ENCODE peak calls at places on chromosomes 13 and 19, in seven cellular contexts. V is H1, W is IMR-90, D is mesendoderm, O is neuronal stem cell, N is trophoblast cell, M is mesenchymal stem cell. P is an unnamed sample.

GRCh38 chr13:108495686-108496363 is 133.6 kb upstream of the MYO16 start:
- DNase-seq in V (peak), W (no peak), O (peak), D (peak), N (no peak), M (peak), P (peak)

GRCh38 chr19:43667524-43668405 is 2.2 kb downstream of the PLAUR start:
- DNase-seq in W (peak), D (no peak), N (no peak), O (no peak), M (no peak), V (peak), P (no peak)

GRCh38 chr19:40339018-40339728 is 9.0 kb downstream of the C19orf47 start:
- DNase-seq in D (no peak), M (no peak), O (no peak), V (no peak), N (no peak), W (no peak), P (no peak)

GRCh38 chr19:55069137-55069858 is 6.3 kb upstream of the RDH13 start:
- DNase-seq in O (no peak), N (peak), M (peak), D (peak), V (peak), W (no peak), P (peak)

GRCh38 chr13:30376426-30377311 is 45.6 kb upstream of the UBE2L5 start:
- DNase-seq in D (no peak), W (no peak), N (no peak), O (no peak), M (no peak), V (no peak), P (no peak)

GRCh38 chr13:52162279-52163101 is 3.1 kb upstream of the NEK3 start:
- DNase-seq in W (peak), O (peak), N (no peak), D (peak), M (peak), V (no peak), P (no peak)

GRCh38 chr13:113119166-113119821 is 3.3 kb upstream of the F10 start:
- DNase-seq in W (no peak), V (peak), N (no peak), M (no peak), O (no peak), D (no peak), P (no peak)

GRCh38 chr13:95288899-95289500 is 12.3 kb downstream of the ABCC4 start:
- DNase-seq in M (peak), N (no peak), V (no peak), W (no peak), O (no peak), D (no peak), P (no peak)

GRCh38 chr19:55606817-55607216 is 1.4 kb downstream of the ZNF865 start:
- DNase-seq in N (no peak), W (no peak), V (no peak), D (no peak), M (no peak), O (no peak), P (no peak)

GRCh38 chr19:5042556-5042955 is 73.6 kb downstream of the KDM4B start:
- DNase-seq in V (no peak), W (no peak), M (no peak), D (peak), O (no peak), N (peak), P (no peak)

GRCh38 chr19:5627395-5627904 is 4.6 kb downstream of the SAFB start:
- DNase-seq in M (peak), V (no peak), D (peak), W (peak), N (no peak), O (no peak), P (peak)

GRCh38 chr13:33402975-33403374 is 117.4 kb upstream of the STARD13 start:
- DNase-seq in V (no peak), O (no peak), N (no peak), W (no peak), D (no peak), M (no peak), P (no peak)

GRCh38 chr13:84315527-84315926 is 433.3 kb upstream of the SLITRK1 start:
- DNase-seq in D (no peak), O (peak), W (no peak), M (no peak), V (no peak), N (no peak), P (no peak)

GRCh38 chr19:4063369-4064072 is 3.2 kb downstream of the ZBTB7A start:
- DNase-seq in D (peak), W (no peak), V (no peak), N (no peak), M (no peak), O (no peak), P (peak)

GRCh38 chr13:104645786-104646185 is 1579.6 kb upstream of the SLC10A2 start:
- DNase-seq in V (no peak), N (peak), O (no peak), M (no peak), W (no peak), D (peak), P (no peak)

GRCh38 chr19:42360787-42361544 is 29.1 kb downstream of the CNFN start:
- DNase-seq in D (peak), V (peak), N (no peak), M (no peak), O (peak), W (no peak), P (peak)

GRCh38 chr13:113915786-113916329 is 52.0 kb upstream of the GAS6 start:
- DNase-seq in D (no peak), O (no peak), M (no peak), N (no peak), W (no peak), V (no peak), P (peak)

DNA sequence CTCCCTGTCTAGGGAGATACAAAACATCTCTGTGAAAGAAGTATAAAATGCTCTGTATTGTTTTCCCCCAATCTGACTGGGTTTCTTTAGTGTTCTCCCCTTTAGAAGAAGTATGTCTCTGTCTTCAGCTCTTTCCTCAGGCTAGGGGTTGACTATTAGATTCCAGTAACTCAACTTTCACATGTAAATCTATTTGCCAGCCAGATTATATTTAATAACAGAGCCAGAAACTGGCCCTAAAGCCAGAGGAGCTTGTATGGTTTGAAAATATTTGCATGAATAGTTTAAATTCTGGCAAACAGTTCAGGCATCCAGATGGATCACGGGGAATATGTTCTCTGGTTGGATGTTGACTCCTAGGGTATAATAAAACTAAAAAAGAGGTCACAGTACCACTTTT is 22.3 kb upstream of the CYSLTR2 start:
- DNase-seq in O (no peak), D (no peak), V (no peak), N (no peak), W (no peak), M (no peak), P (no peak)
- H3K4ac ChIP-seq in O (no peak), D (no peak), V (no peak), N (no peak), W (no peak), M (no peak), P (no peak)

GRCh38 chr19:28045621-28046020 is 1167.3 kb downstream of the UQCRFS1 start:
- DNase-seq in N (no peak), V (no peak), O (no peak), W (no peak), M (no peak), D (no peak), P (no peak)
- H2AK5ac ChIP-seq in N (no peak), V (no peak), O (no peak), W (no peak), M (no peak), D (no peak), P (no peak)

GRCh38 chr13:28530729-28531194 is 35.8 kb upstream of the FLT1 start:
- DNase-seq in M (peak), V (no peak), W (no peak), O (no peak), D (no peak), N (no peak), P (peak)
- H3K4ac ChIP-seq in M (no peak), V (no peak), W (peak), O (no peak), D (no peak), N (no peak), P (no peak)

GRCh38 chr13:110828705-110829104 is 86.2 kb downstream of the ANKRD10 start:
- DNase-seq in N (no peak), V (no peak), O (no peak), M (no peak), D (no peak), W (no peak), P (no peak)
- H2AK5ac ChIP-seq in N (no peak), V (no peak), O (no peak), M (no peak), D (no peak), W (no peak), P (no peak)

GRCh38 chr13:50378513-50378970 is 363.3 kb downstream of the KCNRG start:
- DNase-seq in O (no peak), M (no peak), N (no peak), D (peak), W (no peak), V (no peak), P (no peak)

GRCh38 chr13:50382511-50382910 is 367.3 kb downstream of the KCNRG start:
- DNase-seq in N (no peak), W (no peak), D (no peak), M (no peak), O (no peak), V (no peak), P (no peak)

GRCh38 chr13:50379584-50379983 is 364.3 kb downstream of the KCNRG start:
- DNase-seq in W (no peak), O (no peak), N (no peak), M (no peak), D (no peak), V (no peak), P (no peak)

GRCh38 chr13:50382951-50383350 is 367.7 kb downstream of the KCNRG start:
- DNase-seq in D (no peak), O (no peak), V (no peak), W (no peak), N (peak), M (no peak), P (no peak)

DNA sequence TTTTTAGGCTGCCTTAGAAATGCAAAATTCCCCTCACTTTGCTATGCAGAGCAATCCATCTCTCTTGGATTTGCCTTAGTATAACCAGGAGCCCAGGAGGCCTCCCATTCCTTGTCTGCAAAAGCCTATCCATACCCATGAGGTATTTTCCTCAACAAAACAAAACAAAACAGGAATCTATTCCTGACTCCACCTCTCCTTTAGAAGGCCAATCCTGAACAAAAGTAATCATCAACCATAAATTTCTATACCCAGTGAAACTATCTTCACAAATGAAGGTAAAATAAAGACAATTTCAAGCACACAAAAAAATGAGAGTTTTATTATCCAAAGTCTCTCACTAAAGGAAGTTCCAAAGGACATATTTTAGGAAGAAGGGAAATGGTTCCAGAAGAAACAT is 365.7 kb downstream of the KCNRG start:
- DNase-seq in M (no peak), W (no peak), O (no peak), V (no peak), D (no peak), N (no peak), P (no peak)
- H3K4ac ChIP-seq in M (no peak), W (no peak), O (no peak), V (no peak), D (no peak), N (no peak), P (no peak)

GRCh38 chr19:49150106-49150943 is 4.9 kb downstream of the HRC start:
- DNase-seq in O (peak), W (peak), V (peak), M (peak), D (peak), N (peak), P (peak)

GRCh38 chr19:49147923-49148682 is 7.1 kb downstream of the HRC start:
- DNase-seq in V (no peak), N (no peak), O (no peak), W (no peak), M (no peak), D (no peak), P (no peak)

GRCh38 chr19:49150944-49151243 is 4.3 kb downstream of the HRC start:
- DNase-seq in M (no peak), W (no peak), N (no peak), D (no peak), O (no peak), V (no peak), P (no peak)

GRCh38 chr19:49148784-49149651 is 6.2 kb downstream of the HRC start:
- DNase-seq in O (peak), W (peak), M (peak), V (peak), N (peak), D (peak), P (peak)

DNA sequence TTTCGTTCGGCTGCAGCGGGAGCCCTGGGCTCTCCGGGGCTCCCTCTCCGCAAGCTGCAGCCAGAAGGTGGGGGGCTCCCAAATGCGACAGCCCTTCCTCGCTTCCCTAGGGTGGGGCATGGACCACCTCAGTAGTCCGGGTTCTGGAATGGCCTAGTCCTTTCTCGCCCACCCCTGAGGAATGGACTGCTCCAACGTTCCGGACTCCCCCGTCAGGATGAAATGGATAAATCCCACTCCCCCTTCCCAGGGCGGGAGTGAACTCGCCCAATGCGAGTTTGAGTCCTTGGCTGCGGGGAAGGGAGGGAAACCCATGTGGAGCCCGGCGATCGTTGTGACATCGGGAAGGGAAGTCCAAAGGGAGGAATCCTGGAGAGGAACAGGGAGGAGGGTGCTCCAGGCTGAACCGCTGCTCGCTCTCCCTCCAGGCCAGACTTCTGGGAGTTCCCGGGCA is 5.5 kb downstream of the HRC start:
- DNase-seq in V (peak), W (peak), O (peak), N (peak), M (peak), D (peak), P (peak)
- H2AK5ac ChIP-seq in V (no peak), W (peak), O (peak), N (no peak), M (no peak), D (no peak), P (no peak)

GRCh38 chr13:24184855-24185254 is 24.3 kb downstream of the SPATA13 start:
- DNase-seq in M (no peak), N (no peak), D (no peak), W (no peak), V (no peak), O (no peak), P (no peak)
- H3K4ac ChIP-seq in M (no peak), N (no peak), D (no peak), W (no peak), V (no peak), O (no peak), P (no peak)

GRCh38 chr13:42218576-42218975 is 53.4 kb upstream of the AKAP11 start:
- DNase-seq in V (no peak), N (no peak), M (no peak), O (no peak), W (no peak), D (no peak), P (no peak)
- H2AK5ac ChIP-seq in V (no peak), N (no peak), M (no peak), O (no peak), W (no peak), D (no peak), P (no peak)

DNA sequence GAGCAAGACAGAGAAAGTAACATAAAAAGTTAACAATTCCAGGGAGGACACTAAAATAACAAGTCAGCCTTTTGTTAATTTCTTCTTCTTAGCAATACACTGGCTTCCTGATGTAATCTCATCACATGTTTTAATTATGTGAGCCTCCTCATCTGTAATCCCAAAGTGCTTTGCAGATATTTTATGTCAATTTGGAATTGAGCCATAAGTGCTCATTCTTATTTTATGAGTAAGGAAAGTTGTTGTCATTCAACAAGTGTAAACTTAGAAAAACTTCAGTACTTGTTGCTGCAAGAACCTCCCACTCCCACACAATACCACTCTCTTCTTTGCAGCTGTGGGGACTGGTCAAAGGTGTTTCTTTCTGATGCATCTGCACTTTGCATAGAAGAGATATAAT is 223.6 kb downstream of the GPC6 start:
- DNase-seq in D (no peak), M (peak), N (no peak), V (no peak), O (no peak), W (peak), P (no peak)
- H3K4ac ChIP-seq in D (no peak), M (no peak), N (no peak), V (no peak), O (no peak), W (no peak), P (no peak)

GRCh38 chr19:35639863-35640262 is 1.7 kb upstream of the ETV2 start:
- DNase-seq in O (no peak), N (no peak), D (no peak), M (no peak), V (no peak), W (no peak), P (no peak)

GRCh38 chr19:35636651-35637050 is 4.9 kb upstream of the ETV2 start:
- DNase-seq in M (no peak), D (no peak), N (no peak), V (no peak), W (no peak), O (no peak), P (no peak)

GRCh38 chr19:35639321-35639639 is 2.3 kb upstream of the ETV2 start:
- DNase-seq in N (no peak), O (no peak), V (no peak), M (no peak), W (no peak), D (no peak), P (no peak)

GRCh38 chr19:35633727-35634440 is 5.0 kb downstream of the RBM42 start:
- DNase-seq in O (no peak), W (no peak), D (no peak), M (no peak), V (no peak), N (no peak), P (no peak)

DNA sequence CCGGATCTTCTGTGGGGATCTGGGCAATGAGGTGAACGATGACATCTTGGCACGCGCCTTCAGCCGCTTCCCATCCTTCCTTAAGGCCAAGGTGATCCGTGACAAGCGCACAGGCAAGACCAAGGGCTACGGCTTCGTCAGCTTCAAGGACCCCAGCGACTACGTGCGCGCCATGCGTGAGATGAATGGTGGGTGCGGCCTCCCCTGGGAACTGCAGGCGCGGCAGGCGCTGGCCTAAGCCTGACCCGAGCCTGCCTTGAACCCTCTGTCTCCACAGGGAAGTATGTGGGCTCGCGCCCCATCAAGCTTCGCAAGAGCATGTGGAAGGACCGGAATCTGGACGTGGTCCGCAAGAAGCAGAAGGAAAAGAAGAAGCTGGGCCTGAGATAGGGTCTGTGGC is 4.4 kb upstream of the ETV2 start:
- DNase-seq in W (no peak), N (no peak), D (no peak), V (no peak), O (no peak), M (no peak), P (no peak)
- H2AK5ac ChIP-seq in W (no peak), N (no peak), D (no peak), V (no peak), O (no peak), M (no peak), P (no peak)

P was measured in H9.